ENCODE peak calls at places on chromosomes 3 and 15, in seven cellular contexts. One of them, this sample, is unnamed.
A peak's percentile ranks its signal among the peaks of the same experiment; 100 is the strongest.

GRCh38 chr3:188082040-188082439 is 71.9 kb upstream of the LPP start:
- DNase-seq in A673: no peak
- DNase-seq in cardiac fibroblast: peak; percentile 19
- DNase-seq in uterus: peak; percentile 42
- DNase-seq in bronchial epithelial cell: no peak
- DNase-seq in dorsolateral prefrontal cortex: no peak
- DNase-seq in nephron progenitor cell: no peak
- DNase-seq in this sample: no peak

GRCh38 chr3:30516238-30516637 is 90.2 kb upstream of the TGFBR2 start:
- DNase-seq in A673: no peak
- DNase-seq in cardiac fibroblast: peak; percentile 64
- DNase-seq in uterus: no peak
- DNase-seq in bronchial epithelial cell: no peak
- DNase-seq in dorsolateral prefrontal cortex: no peak
- DNase-seq in nephron progenitor cell: no peak
- DNase-seq in this sample: no peak

GRCh38 chr3:45950686-45951600 is 7.7 kb downstream of the CXCR6 start:
- DNase-seq in A673: no peak
- DNase-seq in cardiac fibroblast: no peak
- DNase-seq in uterus: no peak
- DNase-seq in bronchial epithelial cell: no peak
- DNase-seq in dorsolateral prefrontal cortex: no peak
- DNase-seq in nephron progenitor cell: no peak
- DNase-seq in this sample: no peak

GRCh38 chr15:43517354-43518072 is at the start of gene MAP1A:
- DNase-seq in A673: peak; percentile 85
- DNase-seq in cardiac fibroblast: peak; percentile 67
- DNase-seq in uterus: peak; percentile 68
- DNase-seq in bronchial epithelial cell: no peak
- DNase-seq in dorsolateral prefrontal cortex: peak; percentile 77
- DNase-seq in nephron progenitor cell: peak; percentile 64
- DNase-seq in this sample: no peak

GRCh38 chr3:175057406-175057805 is 198.3 kb downstream of the NAALADL2 start:
- DNase-seq in A673: peak; percentile 32
- DNase-seq in cardiac fibroblast: no peak
- DNase-seq in uterus: no peak
- DNase-seq in bronchial epithelial cell: no peak
- DNase-seq in dorsolateral prefrontal cortex: peak; percentile 47
- DNase-seq in nephron progenitor cell: no peak
- DNase-seq in this sample: no peak

GRCh38 chr3:110710605-110711004 is 361.0 kb upstream of the NECTIN3 start:
- DNase-seq in A673: no peak
- DNase-seq in cardiac fibroblast: no peak
- DNase-seq in uterus: no peak
- DNase-seq in bronchial epithelial cell: no peak
- DNase-seq in dorsolateral prefrontal cortex: no peak
- DNase-seq in nephron progenitor cell: no peak
- DNase-seq in this sample: no peak

GRCh38 chr15:63456253-63456652 is 48.1 kb upstream of the USP3 start:
- DNase-seq in A673: no peak
- DNase-seq in cardiac fibroblast: no peak
- DNase-seq in uterus: no peak
- DNase-seq in bronchial epithelial cell: no peak
- DNase-seq in dorsolateral prefrontal cortex: no peak
- DNase-seq in nephron progenitor cell: no peak
- DNase-seq in this sample: no peak

GRCh38 chr15:89129123-89129815 is 41.0 kb downstream of the ABHD2 start:
- DNase-seq in A673: peak; percentile 43
- DNase-seq in cardiac fibroblast: peak; percentile 60
- DNase-seq in uterus: peak; percentile 50
- DNase-seq in bronchial epithelial cell: peak; percentile 30
- DNase-seq in dorsolateral prefrontal cortex: no peak
- DNase-seq in nephron progenitor cell: peak; percentile 70
- DNase-seq in this sample: no peak

GRCh38 chr3:64311424-64311920 is 86.2 kb upstream of the PRICKLE2 start:
- DNase-seq in A673: no peak
- DNase-seq in cardiac fibroblast: peak; percentile 45
- DNase-seq in uterus: no peak
- DNase-seq in bronchial epithelial cell: peak; percentile 9
- DNase-seq in dorsolateral prefrontal cortex: no peak
- DNase-seq in nephron progenitor cell: no peak
- DNase-seq in this sample: no peak

GRCh38 chr3:69411331-69411730 is 25.4 kb upstream of the FRMD4B start:
- DNase-seq in A673: peak; percentile 2
- DNase-seq in cardiac fibroblast: peak; percentile 35
- DNase-seq in uterus: no peak
- DNase-seq in bronchial epithelial cell: peak; percentile 96
- DNase-seq in dorsolateral prefrontal cortex: no peak
- DNase-seq in nephron progenitor cell: no peak
- DNase-seq in this sample: no peak

GRCh38 chr3:189324538-189325138 is 152.9 kb downstream of the TPRG1 start:
- DNase-seq in A673: peak; percentile 34
- DNase-seq in cardiac fibroblast: peak; percentile 67
- DNase-seq in uterus: no peak
- DNase-seq in bronchial epithelial cell: peak; percentile 99
- DNase-seq in dorsolateral prefrontal cortex: no peak
- DNase-seq in nephron progenitor cell: no peak
- DNase-seq in this sample: peak; percentile 100

GRCh38 chr15:56984681-56985515 is 66.5 kb downstream of the TCF12 start:
- DNase-seq in A673: peak; percentile 92
- DNase-seq in cardiac fibroblast: peak; percentile 36
- DNase-seq in uterus: no peak
- DNase-seq in bronchial epithelial cell: peak; percentile 35
- DNase-seq in dorsolateral prefrontal cortex: no peak
- DNase-seq in nephron progenitor cell: no peak
- DNase-seq in this sample: no peak

GRCh38 chr3:170205302-170205701 is 16.9 kb upstream of the PRKCI start:
- DNase-seq in A673: no peak
- DNase-seq in cardiac fibroblast: peak; percentile 44
- DNase-seq in uterus: no peak
- DNase-seq in bronchial epithelial cell: no peak
- DNase-seq in dorsolateral prefrontal cortex: no peak
- DNase-seq in nephron progenitor cell: no peak
- DNase-seq in this sample: no peak

GRCh38 chr15:68279779-68280745 is 2.5 kb downstream of the FEM1B start:
- DNase-seq in A673: no peak
- DNase-seq in cardiac fibroblast: no peak
- DNase-seq in uterus: no peak
- DNase-seq in bronchial epithelial cell: peak; percentile 51
- DNase-seq in dorsolateral prefrontal cortex: no peak
- DNase-seq in nephron progenitor cell: no peak
- DNase-seq in this sample: no peak

GRCh38 chr15:44075535-44075934 is 119.5 kb downstream of the FRMD5 start:
- DNase-seq in A673: no peak
- DNase-seq in cardiac fibroblast: peak; percentile 53
- DNase-seq in uterus: no peak
- DNase-seq in bronchial epithelial cell: peak; percentile 96
- DNase-seq in dorsolateral prefrontal cortex: no peak
- DNase-seq in nephron progenitor cell: no peak
- DNase-seq in this sample: no peak

GRCh38 chr3:168157903-168158302 is 62.2 kb upstream of the GOLIM4 start:
- DNase-seq in A673: no peak
- DNase-seq in cardiac fibroblast: no peak
- DNase-seq in uterus: no peak
- DNase-seq in bronchial epithelial cell: no peak
- DNase-seq in dorsolateral prefrontal cortex: no peak
- DNase-seq in nephron progenitor cell: no peak
- DNase-seq in this sample: no peak

GRCh38 chr3:16372362-16373269 is 107.6 kb downstream of the OXNAD1 start:
- DNase-seq in A673: no peak
- DNase-seq in cardiac fibroblast: peak; percentile 51
- DNase-seq in uterus: peak; percentile 48
- DNase-seq in bronchial epithelial cell: no peak
- DNase-seq in dorsolateral prefrontal cortex: no peak
- DNase-seq in nephron progenitor cell: no peak
- DNase-seq in this sample: no peak

GRCh38 chr3:163071684-163072083 is 1575.1 kb downstream of the OTOL1 start:
- DNase-seq in A673: peak; percentile 44
- DNase-seq in cardiac fibroblast: peak; percentile 38
- DNase-seq in uterus: no peak
- DNase-seq in bronchial epithelial cell: no peak
- DNase-seq in dorsolateral prefrontal cortex: no peak
- DNase-seq in nephron progenitor cell: no peak
- DNase-seq in this sample: no peak

GRCh38 chr15:27059610-27060202 is 88.7 kb downstream of the GABRG3 start:
- DNase-seq in A673: peak; percentile 37
- DNase-seq in cardiac fibroblast: peak; percentile 31
- DNase-seq in uterus: no peak
- DNase-seq in bronchial epithelial cell: peak; percentile 17
- DNase-seq in dorsolateral prefrontal cortex: no peak
- DNase-seq in nephron progenitor cell: peak; percentile 64
- DNase-seq in this sample: peak; percentile 5

GRCh38 chr3:55708242-55708641 is 221.1 kb upstream of the WNT5A start:
- DNase-seq in A673: no peak
- DNase-seq in cardiac fibroblast: no peak
- DNase-seq in uterus: no peak
- DNase-seq in bronchial epithelial cell: no peak
- DNase-seq in dorsolateral prefrontal cortex: no peak
- DNase-seq in nephron progenitor cell: no peak
- DNase-seq in this sample: no peak

GRCh38 chr15:26295331-26295730 is 432.2 kb upstream of the ATP10A start:
- DNase-seq in A673: no peak
- DNase-seq in cardiac fibroblast: no peak
- DNase-seq in uterus: no peak
- DNase-seq in bronchial epithelial cell: no peak
- DNase-seq in dorsolateral prefrontal cortex: no peak
- DNase-seq in nephron progenitor cell: no peak
- DNase-seq in this sample: no peak

GRCh38 chr3:182568756-182569155 is 224.5 kb upstream of the ATP11B start:
- DNase-seq in A673: peak; percentile 17
- DNase-seq in cardiac fibroblast: no peak
- DNase-seq in uterus: no peak
- DNase-seq in bronchial epithelial cell: no peak
- DNase-seq in dorsolateral prefrontal cortex: no peak
- DNase-seq in nephron progenitor cell: no peak
- DNase-seq in this sample: no peak

GRCh38 chr3:13239467-13239760 is 166.2 kb upstream of the IQSEC1 start:
- DNase-seq in A673: no peak
- DNase-seq in cardiac fibroblast: no peak
- DNase-seq in uterus: no peak
- DNase-seq in bronchial epithelial cell: no peak
- DNase-seq in dorsolateral prefrontal cortex: no peak
- DNase-seq in nephron progenitor cell: no peak
- DNase-seq in this sample: no peak

GRCh38 chr15:47244361-47244760 is 472.9 kb upstream of the SEMA6D start:
- DNase-seq in A673: no peak
- DNase-seq in cardiac fibroblast: no peak
- DNase-seq in uterus: no peak
- DNase-seq in bronchial epithelial cell: no peak
- DNase-seq in dorsolateral prefrontal cortex: no peak
- DNase-seq in nephron progenitor cell: no peak
- DNase-seq in this sample: no peak

GRCh38 chr3:191246628-191247027 is 47.6 kb downstream of the OSTN start:
- DNase-seq in A673: peak; percentile 63
- DNase-seq in cardiac fibroblast: peak; percentile 16
- DNase-seq in uterus: no peak
- DNase-seq in bronchial epithelial cell: peak; percentile 91
- DNase-seq in dorsolateral prefrontal cortex: no peak
- DNase-seq in nephron progenitor cell: no peak
- DNase-seq in this sample: peak; percentile 23

GRCh38 chr15:60840703-60841411 is 361.9 kb upstream of the ICE2 start:
- DNase-seq in A673: no peak
- DNase-seq in cardiac fibroblast: no peak
- DNase-seq in uterus: no peak
- DNase-seq in bronchial epithelial cell: no peak
- DNase-seq in dorsolateral prefrontal cortex: no peak
- DNase-seq in nephron progenitor cell: no peak
- DNase-seq in this sample: no peak

DNA sequence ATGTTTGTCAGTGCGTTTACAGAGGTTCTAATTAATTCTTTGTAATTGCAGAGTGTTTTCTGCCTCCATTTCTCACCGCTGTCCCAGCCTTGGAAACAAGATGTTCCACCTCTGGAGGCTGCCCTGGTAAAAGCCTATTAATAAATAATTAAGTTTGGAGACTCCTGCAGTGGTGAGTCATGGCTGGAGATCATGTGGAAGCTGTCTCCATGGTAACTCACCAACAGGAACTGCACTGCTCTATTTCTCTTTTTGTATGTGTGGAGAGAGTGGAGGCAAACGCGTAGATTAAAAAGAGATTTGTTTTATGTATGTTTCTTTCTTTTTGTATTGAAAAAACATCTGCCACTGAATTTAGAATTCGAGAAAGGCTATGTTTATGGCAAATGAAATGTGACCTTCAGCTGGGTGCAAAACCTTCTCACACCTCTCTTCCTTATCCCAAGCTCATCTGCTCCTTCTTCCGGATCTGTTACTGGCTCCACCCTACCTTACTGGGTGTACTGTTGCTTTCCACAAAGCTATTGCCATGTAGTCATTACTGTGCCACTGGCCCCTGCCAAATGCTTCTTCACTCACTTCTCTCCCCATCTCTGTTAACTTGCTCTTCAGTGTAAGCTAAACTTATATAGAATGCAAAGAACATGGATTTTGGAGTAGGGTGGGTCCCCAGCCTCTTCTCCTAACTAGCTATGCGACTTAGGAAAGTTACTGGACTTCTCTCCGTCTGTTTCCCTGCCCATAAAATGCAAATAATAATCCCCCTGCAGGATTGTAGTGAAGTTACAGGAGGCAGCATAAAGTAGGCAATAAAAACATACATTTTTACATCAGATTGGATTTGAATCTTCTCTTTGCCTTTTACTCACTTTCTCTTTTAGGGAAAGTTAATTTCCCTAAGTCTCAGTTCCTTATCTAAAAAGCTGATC is 778.5 kb downstream of the NTRK3 start:
- DNase-seq in A673: peak; percentile 3
- DNase-seq in cardiac fibroblast: peak; percentile 78
- DNase-seq in uterus: peak; percentile 64
- DNase-seq in bronchial epithelial cell: peak; percentile 57
- DNase-seq in dorsolateral prefrontal cortex: peak; percentile 3
- DNase-seq in nephron progenitor cell: no peak
- DNase-seq in this sample: peak; percentile 82
- TF ChIP-seq CTCF in A673: no peak
- TF ChIP-seq CTCF in cardiac fibroblast: peak; percentile 24
- TF ChIP-seq CTCF in uterus: no peak
- TF ChIP-seq CTCF in bronchial epithelial cell: no peak
- TF ChIP-seq CTCF in dorsolateral prefrontal cortex: no peak
- TF ChIP-seq CTCF in nephron progenitor cell: no peak
- TF ChIP-seq CTCF in this sample: no peak

GRCh38 chr3:11643212-11644087 is at the start of gene VGLL4:
- DNase-seq in A673: peak; percentile 97
- DNase-seq in cardiac fibroblast: peak; percentile 98
- DNase-seq in uterus: peak; percentile 87
- DNase-seq in bronchial epithelial cell: peak; percentile 73
- DNase-seq in dorsolateral prefrontal cortex: peak; percentile 85
- DNase-seq in nephron progenitor cell: peak; percentile 84
- DNase-seq in this sample: peak; percentile 56
- TF ChIP-seq CTCF in A673: peak; percentile 36
- TF ChIP-seq CTCF in cardiac fibroblast: peak; percentile 27
- TF ChIP-seq CTCF in uterus: no peak
- TF ChIP-seq CTCF in bronchial epithelial cell: peak; percentile 15
- TF ChIP-seq CTCF in dorsolateral prefrontal cortex: peak; percentile 10
- TF ChIP-seq CTCF in nephron progenitor cell: no peak
- TF ChIP-seq CTCF in this sample: peak; percentile 21

GRCh38 chr3:38362825-38363224 is 16.2 kb downstream of the XYLB start:
- DNase-seq in A673: no peak
- DNase-seq in cardiac fibroblast: no peak
- DNase-seq in uterus: no peak
- DNase-seq in bronchial epithelial cell: no peak
- DNase-seq in dorsolateral prefrontal cortex: no peak
- DNase-seq in nephron progenitor cell: no peak
- DNase-seq in this sample: no peak
- TF ChIP-seq CTCF in A673: no peak
- TF ChIP-seq CTCF in cardiac fibroblast: no peak
- TF ChIP-seq CTCF in uterus: no peak
- TF ChIP-seq CTCF in bronchial epithelial cell: no peak
- TF ChIP-seq CTCF in dorsolateral prefrontal cortex: no peak
- TF ChIP-seq CTCF in nephron progenitor cell: no peak
- TF ChIP-seq CTCF in this sample: no peak

GRCh38 chr15:79208179-79208578 is 74.3 kb upstream of the ANKRD34C start:
- DNase-seq in A673: no peak
- DNase-seq in cardiac fibroblast: no peak
- DNase-seq in uterus: no peak
- DNase-seq in bronchial epithelial cell: no peak
- DNase-seq in dorsolateral prefrontal cortex: no peak
- DNase-seq in nephron progenitor cell: no peak
- DNase-seq in this sample: no peak
- TF ChIP-seq CTCF in A673: peak; percentile 14
- TF ChIP-seq CTCF in cardiac fibroblast: no peak
- TF ChIP-seq CTCF in uterus: no peak
- TF ChIP-seq CTCF in bronchial epithelial cell: no peak
- TF ChIP-seq CTCF in dorsolateral prefrontal cortex: no peak
- TF ChIP-seq CTCF in nephron progenitor cell: no peak
- TF ChIP-seq CTCF in this sample: peak; percentile 19

This sample was measured in kidney epithelial cell.